ENCODE peak calls at places on chromosome 20, in four cellular contexts. B, O, G and E are unnamed samples.

GRCh38 chr20:51447097-51447764 is 95.3 kb downstream of the NFATC2 start:
- DNase-seq in B (no peak), O (peak), G (no peak), E (peak)

GRCh38 chr20:47790032-47790965 is 5.0 kb upstream of the SULF2 start:
- DNase-seq in B (no peak), O (no peak), G (no peak), E (no peak)

GRCh38 chr20:60816901-60817300 is 435.2 kb upstream of the CDH4 start:
- DNase-seq in B (no peak), O (no peak), G (no peak), E (no peak)

GRCh38 chr20:829531-829930 is 4.0 kb upstream of the FAM110A start:
- DNase-seq in B (no peak), O (no peak), G (no peak), E (no peak)

GRCh38 chr20:48761023-48761785 is 66.6 kb downstream of the PREX1 start:
- DNase-seq in B (no peak), O (no peak), G (no peak), E (no peak)

GRCh38 chr20:50625986-50626677 is 65.2 kb downstream of the RIPOR3 start:
- DNase-seq in B (no peak), O (peak), G (peak), E (peak)

GRCh38 chr20:57619053-57619831 is 984 bp downstream of the ZBP1 start:
- DNase-seq in B (peak), O (no peak), G (peak), E (no peak)

GRCh38 chr20:64101731-64102621 is 5.4 kb downstream of the NPBWR2 start:
- DNase-seq in B (no peak), O (peak), G (peak), E (no peak)

GRCh38 chr20:51354191-51354768 is 188.2 kb downstream of the NFATC2 start:
- DNase-seq in B (no peak), O (no peak), G (no peak), E (no peak)

GRCh38 chr20:58822175-58822574 is 28.5 kb downstream of the GNAS-AS1 start:
- DNase-seq in B (no peak), O (peak), G (no peak), E (no peak)

GRCh38 chr20:33798444-33798843 is 12.7 kb upstream of the CHMP4B start:
- DNase-seq in B (no peak), O (no peak), G (no peak), E (no peak)

GRCh38 chr20:24863356-24863755 is 85.7 kb upstream of the CST7 start:
- DNase-seq in B (no peak), O (no peak), G (no peak), E (no peak)

DNA sequence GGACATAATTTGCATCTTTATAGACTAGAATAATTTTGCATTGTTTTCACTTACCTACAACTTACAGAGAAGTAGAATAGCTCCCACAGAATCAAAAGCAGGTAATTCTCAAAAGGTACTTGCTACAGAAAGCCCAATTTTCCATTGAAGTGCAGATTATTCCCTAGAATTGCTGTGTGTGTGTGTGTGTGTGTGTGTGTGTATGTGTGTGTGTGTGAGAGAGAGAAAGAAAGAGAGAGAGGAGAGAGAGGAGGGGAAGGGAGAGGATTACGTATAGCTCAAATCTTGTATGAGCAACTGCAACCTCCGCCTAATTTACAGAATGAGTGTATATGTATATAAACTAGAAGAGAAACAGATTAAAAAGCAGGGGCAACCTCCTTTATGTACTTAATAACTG is 68.0 kb downstream of the DOK5 start:
- DNase-seq in B (no peak), O (no peak), G (no peak), E (no peak)
- TF ChIP-seq EGR1 in B (no peak), O (no peak), G (no peak), E (no peak)

GRCh38 chr20:44644384-44645131 is 6.9 kb downstream of the ADA start:
- DNase-seq in B (peak), O (no peak), G (no peak), E (no peak)
- H3K9ac ChIP-seq in B (peak), O (no peak), G (no peak), E (no peak)

GRCh38 chr20:41650221-41650948 is 32.2 kb upstream of the CHD6 start:
- DNase-seq in B (no peak), O (no peak), G (no peak), E (no peak)
- TF ChIP-seq EGR1 in B (no peak), O (no peak), G (no peak), E (no peak)

GRCh38 chr20:4086771-4087677 is 71.7 kb upstream of the RNF24 start:
- DNase-seq in B (no peak), O (no peak), G (no peak), E (no peak)

GRCh38 chr20:4082406-4083102 is 67.2 kb upstream of the RNF24 start:
- DNase-seq in B (peak), O (peak), G (no peak), E (no peak)

GRCh38 chr20:4084096-4084495 is 68.7 kb upstream of the RNF24 start:
- DNase-seq in B (no peak), O (no peak), G (no peak), E (no peak)

GRCh38 chr20:4083103-4083864 is 67.9 kb upstream of the RNF24 start:
- DNase-seq in B (no peak), O (no peak), G (peak), E (no peak)

GRCh38 chr20:4084721-4085120 is 69.4 kb upstream of the RNF24 start:
- DNase-seq in B (no peak), O (no peak), G (no peak), E (no peak)
- H3K9ac ChIP-seq in B (no peak), O (no peak), G (no peak), E (peak)

GRCh38 chr20:12838261-12838866 is 170.4 kb upstream of the SPTLC3 start:
- DNase-seq in B (no peak), O (no peak), G (peak), E (no peak)
- TF ChIP-seq EGR1 in B (no peak), O (no peak), G (no peak), E (no peak)

DNA sequence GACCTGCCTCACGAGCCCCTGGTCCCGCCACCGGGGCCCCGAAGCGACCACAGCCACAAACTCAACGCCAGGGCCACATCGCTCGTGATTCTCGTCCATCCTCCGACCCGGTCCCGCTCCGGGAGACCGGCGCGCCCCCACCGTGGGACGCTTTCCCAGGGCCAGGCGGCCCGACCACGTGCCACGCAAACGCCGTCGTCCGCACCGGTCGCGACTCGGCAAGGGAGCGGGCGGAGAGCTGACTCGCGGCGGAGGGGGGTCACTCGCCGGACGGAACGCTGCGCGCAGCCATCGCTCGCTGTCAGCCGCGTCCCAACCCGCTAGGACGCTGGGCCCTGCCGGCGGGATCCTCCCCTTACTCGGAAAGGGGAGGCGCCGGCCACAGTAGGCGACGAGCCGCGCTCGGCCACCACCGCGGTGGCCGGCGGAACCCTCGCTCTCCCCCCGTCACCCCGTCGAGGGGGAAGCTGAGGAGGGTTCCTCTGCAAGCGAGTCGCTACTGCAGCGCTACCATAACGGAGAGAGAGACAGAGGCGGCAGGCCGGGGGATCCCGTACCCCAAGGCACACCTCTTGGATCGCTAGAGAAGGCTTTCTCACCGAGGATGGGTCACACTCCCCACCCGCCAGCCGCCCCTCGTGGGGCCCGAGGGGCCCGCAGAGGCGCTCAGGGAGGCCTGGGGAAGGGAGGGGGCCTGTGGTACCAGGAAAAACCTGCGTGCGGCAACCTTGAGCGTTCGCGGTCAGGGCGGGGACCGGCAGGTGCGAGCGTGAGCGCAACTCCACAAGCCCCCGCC is 511.8 kb upstream of the ZNF337 start:
- DNase-seq in B (no peak), O (no peak), G (peak), E (no peak)
- H3K9ac ChIP-seq in B (no peak), O (no peak), G (no peak), E (no peak)

GRCh38 chr20:38528167-38528566 is 52.8 kb upstream of the ADIG start:
- DNase-seq in B (no peak), O (no peak), G (no peak), E (no peak)

GRCh38 chr20:38520261-38520660 is 47.6 kb downstream of the RALGAPB start:
- DNase-seq in B (no peak), O (no peak), G (no peak), E (no peak)

GRCh38 chr20:38523697-38524096 is 51.1 kb downstream of the RALGAPB start:
- DNase-seq in B (no peak), O (no peak), G (no peak), E (no peak)
- TF ChIP-seq EGR1 in B (no peak), O (no peak), G (no peak), E (no peak)

GRCh38 chr20:17914957-17915356 is 53.6 kb downstream of the SNX5 start:
- DNase-seq in B (no peak), O (no peak), G (no peak), E (no peak)
- H3K9ac ChIP-seq in B (no peak), O (no peak), G (no peak), E (no peak)